ENCODE peak calls at places on chromosomes 12 and 14, in nine cellular contexts. One of them, this sample, is unnamed.

GRCh38 chr12:79634957-79635471 is 55.8 kb downstream of the PAWR start:
- DNase-seq in CD8-positive, alpha-beta memory T cell: no peak
- DNase-seq in retina: no peak
- DNase-seq in T-helper 1 cell: no peak
- DNase-seq in stimulated activated CD4-positive, alpha-beta T cell treated with anti-CD3 and anti-CD28 coated beads, Interleukin-1b, Interleukin-23, amount 100 ng/mL, for 24 hours: no peak
- DNase-seq in A549: no peak
- DNase-seq in right atrium auricular region: no peak
- DNase-seq in NCI-H1105 treated with DMSO at 0.1 percent for 48 hours: no peak
- DNase-seq in heart left ventricle: no peak
- DNase-seq in this sample: no peak

GRCh38 chr12:81683881-81684280 is 75.3 kb downstream of the PPFIA2 start:
- DNase-seq in retina: no peak
- DNase-seq in NCI-H1105 treated with DMSO at 0.1 percent for 48 hours: peak; percentile 30
- DNase-seq in A549: no peak
- DNase-seq in CD8-positive, alpha-beta memory T cell: no peak
- DNase-seq in right atrium auricular region: no peak
- DNase-seq in heart left ventricle: no peak
- DNase-seq in T-helper 1 cell: no peak
- DNase-seq in stimulated activated CD4-positive, alpha-beta T cell treated with anti-CD3 and anti-CD28 coated beads, Interleukin-1b, Interleukin-23, amount 100 ng/mL, for 24 hours: no peak
- DNase-seq in this sample: no peak

GRCh38 chr12:109951751-109952150 is 44.4 kb downstream of the GIT2 start:
- DNase-seq in stimulated activated CD4-positive, alpha-beta T cell treated with anti-CD3 and anti-CD28 coated beads, Interleukin-1b, Interleukin-23, amount 100 ng/mL, for 24 hours: no peak
- DNase-seq in NCI-H1105 treated with DMSO at 0.1 percent for 48 hours: peak; percentile 9
- DNase-seq in retina: no peak
- DNase-seq in T-helper 1 cell: no peak
- DNase-seq in CD8-positive, alpha-beta memory T cell: no peak
- DNase-seq in A549: no peak
- DNase-seq in right atrium auricular region: no peak
- DNase-seq in heart left ventricle: peak; percentile 68
- DNase-seq in this sample: no peak

GRCh38 chr12:110109037-110109836 is 14.9 kb upstream of the IFT81 start:
- DNase-seq in stimulated activated CD4-positive, alpha-beta T cell treated with anti-CD3 and anti-CD28 coated beads, Interleukin-1b, Interleukin-23, amount 100 ng/mL, for 24 hours: no peak
- DNase-seq in A549: peak; percentile 100
- DNase-seq in CD8-positive, alpha-beta memory T cell: no peak
- DNase-seq in retina: no peak
- DNase-seq in right atrium auricular region: peak; percentile 95
- DNase-seq in NCI-H1105 treated with DMSO at 0.1 percent for 48 hours: no peak
- DNase-seq in heart left ventricle: peak; percentile 74
- DNase-seq in T-helper 1 cell: no peak
- DNase-seq in this sample: peak; percentile 44

GRCh38 chr12:43285248-43285647 is 266.8 kb downstream of the ADAMTS20 start:
- DNase-seq in right atrium auricular region: no peak
- DNase-seq in CD8-positive, alpha-beta memory T cell: no peak
- DNase-seq in stimulated activated CD4-positive, alpha-beta T cell treated with anti-CD3 and anti-CD28 coated beads, Interleukin-1b, Interleukin-23, amount 100 ng/mL, for 24 hours: no peak
- DNase-seq in heart left ventricle: no peak
- DNase-seq in NCI-H1105 treated with DMSO at 0.1 percent for 48 hours: no peak
- DNase-seq in T-helper 1 cell: no peak
- DNase-seq in retina: no peak
- DNase-seq in A549: no peak
- DNase-seq in this sample: no peak

GRCh38 chr12:30026621-30027234 is 243.0 kb upstream of the TMTC1 start:
- DNase-seq in stimulated activated CD4-positive, alpha-beta T cell treated with anti-CD3 and anti-CD28 coated beads, Interleukin-1b, Interleukin-23, amount 100 ng/mL, for 24 hours: no peak
- DNase-seq in CD8-positive, alpha-beta memory T cell: no peak
- DNase-seq in heart left ventricle: no peak
- DNase-seq in A549: no peak
- DNase-seq in right atrium auricular region: no peak
- DNase-seq in T-helper 1 cell: no peak
- DNase-seq in NCI-H1105 treated with DMSO at 0.1 percent for 48 hours: no peak
- DNase-seq in retina: no peak
- DNase-seq in this sample: no peak

GRCh38 chr14:76326918-76327689 is 48.8 kb upstream of the ESRRB start:
- DNase-seq in heart left ventricle: no peak
- DNase-seq in retina: no peak
- DNase-seq in T-helper 1 cell: no peak
- DNase-seq in A549: no peak
- DNase-seq in CD8-positive, alpha-beta memory T cell: no peak
- DNase-seq in stimulated activated CD4-positive, alpha-beta T cell treated with anti-CD3 and anti-CD28 coated beads, Interleukin-1b, Interleukin-23, amount 100 ng/mL, for 24 hours: no peak
- DNase-seq in NCI-H1105 treated with DMSO at 0.1 percent for 48 hours: no peak
- DNase-seq in right atrium auricular region: no peak
- DNase-seq in this sample: no peak

GRCh38 chr14:53764846-53765245 is 191.8 kb downstream of the BMP4 start:
- DNase-seq in T-helper 1 cell: no peak
- DNase-seq in retina: no peak
- DNase-seq in heart left ventricle: no peak
- DNase-seq in stimulated activated CD4-positive, alpha-beta T cell treated with anti-CD3 and anti-CD28 coated beads, Interleukin-1b, Interleukin-23, amount 100 ng/mL, for 24 hours: no peak
- DNase-seq in A549: no peak
- DNase-seq in right atrium auricular region: no peak
- DNase-seq in NCI-H1105 treated with DMSO at 0.1 percent for 48 hours: no peak
- DNase-seq in CD8-positive, alpha-beta memory T cell: no peak
- DNase-seq in this sample: no peak

GRCh38 chr12:80559766-80560165 is 115.7 kb downstream of the PTPRQ start:
- DNase-seq in A549: no peak
- DNase-seq in T-helper 1 cell: no peak
- DNase-seq in heart left ventricle: no peak
- DNase-seq in stimulated activated CD4-positive, alpha-beta T cell treated with anti-CD3 and anti-CD28 coated beads, Interleukin-1b, Interleukin-23, amount 100 ng/mL, for 24 hours: no peak
- DNase-seq in right atrium auricular region: no peak
- DNase-seq in retina: no peak
- DNase-seq in CD8-positive, alpha-beta memory T cell: no peak
- DNase-seq in NCI-H1105 treated with DMSO at 0.1 percent for 48 hours: no peak
- DNase-seq in this sample: no peak

GRCh38 chr12:117321572-117321971 is 39.9 kb downstream of the NOS1 start:
- DNase-seq in heart left ventricle: no peak
- DNase-seq in right atrium auricular region: no peak
- DNase-seq in NCI-H1105 treated with DMSO at 0.1 percent for 48 hours: no peak
- DNase-seq in T-helper 1 cell: no peak
- DNase-seq in A549: no peak
- DNase-seq in retina: no peak
- DNase-seq in CD8-positive, alpha-beta memory T cell: no peak
- DNase-seq in stimulated activated CD4-positive, alpha-beta T cell treated with anti-CD3 and anti-CD28 coated beads, Interleukin-1b, Interleukin-23, amount 100 ng/mL, for 24 hours: no peak
- DNase-seq in this sample: no peak

GRCh38 chr14:54646576-54647130 is 79.7 kb downstream of the SAMD4A start:
- DNase-seq in right atrium auricular region: no peak
- DNase-seq in NCI-H1105 treated with DMSO at 0.1 percent for 48 hours: no peak
- DNase-seq in heart left ventricle: no peak
- DNase-seq in CD8-positive, alpha-beta memory T cell: no peak
- DNase-seq in A549: no peak
- DNase-seq in retina: no peak
- DNase-seq in T-helper 1 cell: no peak
- DNase-seq in stimulated activated CD4-positive, alpha-beta T cell treated with anti-CD3 and anti-CD28 coated beads, Interleukin-1b, Interleukin-23, amount 100 ng/mL, for 24 hours: no peak
- DNase-seq in this sample: no peak

GRCh38 chr12:6532927-6533652 is 1.2 kb upstream of the GAPDH start:
- DNase-seq in A549: peak; percentile 86
- DNase-seq in retina: no peak
- DNase-seq in right atrium auricular region: peak; percentile 79
- DNase-seq in CD8-positive, alpha-beta memory T cell: no peak
- DNase-seq in heart left ventricle: peak; percentile 86
- DNase-seq in NCI-H1105 treated with DMSO at 0.1 percent for 48 hours: peak; percentile 64
- DNase-seq in stimulated activated CD4-positive, alpha-beta T cell treated with anti-CD3 and anti-CD28 coated beads, Interleukin-1b, Interleukin-23, amount 100 ng/mL, for 24 hours: no peak
- DNase-seq in T-helper 1 cell: no peak
- DNase-seq in this sample: peak; percentile 78

GRCh38 chr14:65229431-65230286 is 127.3 kb upstream of the MAX start:
- DNase-seq in retina: peak; percentile 57
- DNase-seq in NCI-H1105 treated with DMSO at 0.1 percent for 48 hours: peak; percentile 89
- DNase-seq in A549: no peak
- DNase-seq in T-helper 1 cell: no peak
- DNase-seq in heart left ventricle: peak; percentile 72
- DNase-seq in CD8-positive, alpha-beta memory T cell: peak; percentile 39
- DNase-seq in stimulated activated CD4-positive, alpha-beta T cell treated with anti-CD3 and anti-CD28 coated beads, Interleukin-1b, Interleukin-23, amount 100 ng/mL, for 24 hours: no peak
- DNase-seq in right atrium auricular region: no peak
- DNase-seq in this sample: peak; percentile 47

GRCh38 chr14:75202671-75203070 is 26.3 kb upstream of the TMED10 start:
- DNase-seq in A549: no peak
- DNase-seq in T-helper 1 cell: no peak
- DNase-seq in CD8-positive, alpha-beta memory T cell: no peak
- DNase-seq in retina: no peak
- DNase-seq in stimulated activated CD4-positive, alpha-beta T cell treated with anti-CD3 and anti-CD28 coated beads, Interleukin-1b, Interleukin-23, amount 100 ng/mL, for 24 hours: no peak
- DNase-seq in heart left ventricle: no peak
- DNase-seq in right atrium auricular region: no peak
- DNase-seq in NCI-H1105 treated with DMSO at 0.1 percent for 48 hours: no peak
- DNase-seq in this sample: no peak

GRCh38 chr12:13405961-13406703 is 209.6 kb downstream of the EMP1 start:
- DNase-seq in NCI-H1105 treated with DMSO at 0.1 percent for 48 hours: no peak
- DNase-seq in stimulated activated CD4-positive, alpha-beta T cell treated with anti-CD3 and anti-CD28 coated beads, Interleukin-1b, Interleukin-23, amount 100 ng/mL, for 24 hours: no peak
- DNase-seq in CD8-positive, alpha-beta memory T cell: no peak
- DNase-seq in heart left ventricle: no peak
- DNase-seq in retina: no peak
- DNase-seq in T-helper 1 cell: no peak
- DNase-seq in A549: no peak
- DNase-seq in right atrium auricular region: no peak
- DNase-seq in this sample: no peak

GRCh38 chr14:96354246-96354645 is 8.9 kb downstream of the ATG2B start:
- DNase-seq in right atrium auricular region: no peak
- DNase-seq in A549: no peak
- DNase-seq in retina: no peak
- DNase-seq in NCI-H1105 treated with DMSO at 0.1 percent for 48 hours: no peak
- DNase-seq in CD8-positive, alpha-beta memory T cell: no peak
- DNase-seq in heart left ventricle: no peak
- DNase-seq in T-helper 1 cell: no peak
- DNase-seq in stimulated activated CD4-positive, alpha-beta T cell treated with anti-CD3 and anti-CD28 coated beads, Interleukin-1b, Interleukin-23, amount 100 ng/mL, for 24 hours: no peak
- DNase-seq in this sample: no peak

GRCh38 chr14:104116544-104117340 is 21.6 kb upstream of the KIF26A start:
- DNase-seq in stimulated activated CD4-positive, alpha-beta T cell treated with anti-CD3 and anti-CD28 coated beads, Interleukin-1b, Interleukin-23, amount 100 ng/mL, for 24 hours: no peak
- DNase-seq in retina: no peak
- DNase-seq in NCI-H1105 treated with DMSO at 0.1 percent for 48 hours: no peak
- DNase-seq in A549: no peak
- DNase-seq in CD8-positive, alpha-beta memory T cell: no peak
- DNase-seq in right atrium auricular region: no peak
- DNase-seq in T-helper 1 cell: peak; percentile 12
- DNase-seq in heart left ventricle: peak; percentile 57
- DNase-seq in this sample: peak; percentile 75

GRCh38 chr12:52871291-52871961 is 22.6 kb upstream of the KRT78 start:
- DNase-seq in A549: peak; percentile 95
- DNase-seq in right atrium auricular region: peak; percentile 72
- DNase-seq in heart left ventricle: no peak
- DNase-seq in CD8-positive, alpha-beta memory T cell: no peak
- DNase-seq in retina: no peak
- DNase-seq in NCI-H1105 treated with DMSO at 0.1 percent for 48 hours: no peak
- DNase-seq in T-helper 1 cell: no peak
- DNase-seq in stimulated activated CD4-positive, alpha-beta T cell treated with anti-CD3 and anti-CD28 coated beads, Interleukin-1b, Interleukin-23, amount 100 ng/mL, for 24 hours: no peak
- DNase-seq in this sample: no peak

GRCh38 chr14:94282991-94283723 is 9.9 kb downstream of the SERPINA10 start:
- DNase-seq in A549: no peak
- DNase-seq in T-helper 1 cell: no peak
- DNase-seq in retina: no peak
- DNase-seq in NCI-H1105 treated with DMSO at 0.1 percent for 48 hours: no peak
- DNase-seq in CD8-positive, alpha-beta memory T cell: no peak
- DNase-seq in stimulated activated CD4-positive, alpha-beta T cell treated with anti-CD3 and anti-CD28 coated beads, Interleukin-1b, Interleukin-23, amount 100 ng/mL, for 24 hours: no peak
- DNase-seq in right atrium auricular region: no peak
- DNase-seq in heart left ventricle: no peak
- DNase-seq in this sample: no peak

GRCh38 chr12:82852529-82852928 is 165.8 kb downstream of the TMTC2 start:
- DNase-seq in retina: no peak
- DNase-seq in right atrium auricular region: no peak
- DNase-seq in T-helper 1 cell: no peak
- DNase-seq in A549: no peak
- DNase-seq in CD8-positive, alpha-beta memory T cell: no peak
- DNase-seq in heart left ventricle: no peak
- DNase-seq in stimulated activated CD4-positive, alpha-beta T cell treated with anti-CD3 and anti-CD28 coated beads, Interleukin-1b, Interleukin-23, amount 100 ng/mL, for 24 hours: no peak
- DNase-seq in NCI-H1105 treated with DMSO at 0.1 percent for 48 hours: no peak
- DNase-seq in this sample: no peak

GRCh38 chr14:69657961-69658360 is 46.6 kb downstream of the SUSD6 start:
- DNase-seq in heart left ventricle: no peak
- DNase-seq in CD8-positive, alpha-beta memory T cell: no peak
- DNase-seq in NCI-H1105 treated with DMSO at 0.1 percent for 48 hours: no peak
- DNase-seq in T-helper 1 cell: no peak
- DNase-seq in stimulated activated CD4-positive, alpha-beta T cell treated with anti-CD3 and anti-CD28 coated beads, Interleukin-1b, Interleukin-23, amount 100 ng/mL, for 24 hours: no peak
- DNase-seq in right atrium auricular region: no peak
- DNase-seq in A549: no peak
- DNase-seq in retina: no peak
- DNase-seq in this sample: no peak

GRCh38 chr14:22597265-22597664 is 835 bp upstream of the ABHD4 start:
- DNase-seq in A549: no peak
- DNase-seq in stimulated activated CD4-positive, alpha-beta T cell treated with anti-CD3 and anti-CD28 coated beads, Interleukin-1b, Interleukin-23, amount 100 ng/mL, for 24 hours: no peak
- DNase-seq in T-helper 1 cell: no peak
- DNase-seq in heart left ventricle: no peak
- DNase-seq in retina: no peak
- DNase-seq in right atrium auricular region: no peak
- DNase-seq in CD8-positive, alpha-beta memory T cell: no peak
- DNase-seq in NCI-H1105 treated with DMSO at 0.1 percent for 48 hours: no peak
- DNase-seq in this sample: no peak

GRCh38 chr14:54420478-54421116 is 20.6 kb downstream of the CNIH1 start:
- DNase-seq in right atrium auricular region: no peak
- DNase-seq in CD8-positive, alpha-beta memory T cell: no peak
- DNase-seq in T-helper 1 cell: no peak
- DNase-seq in heart left ventricle: no peak
- DNase-seq in retina: no peak
- DNase-seq in stimulated activated CD4-positive, alpha-beta T cell treated with anti-CD3 and anti-CD28 coated beads, Interleukin-1b, Interleukin-23, amount 100 ng/mL, for 24 hours: no peak
- DNase-seq in A549: peak; percentile 53
- DNase-seq in NCI-H1105 treated with DMSO at 0.1 percent for 48 hours: no peak
- DNase-seq in this sample: no peak

GRCh38 chr12:88418856-88419497 is 161.3 kb downstream of the KITLG start:
- DNase-seq in stimulated activated CD4-positive, alpha-beta T cell treated with anti-CD3 and anti-CD28 coated beads, Interleukin-1b, Interleukin-23, amount 100 ng/mL, for 24 hours: no peak
- DNase-seq in T-helper 1 cell: no peak
- DNase-seq in CD8-positive, alpha-beta memory T cell: no peak
- DNase-seq in heart left ventricle: no peak
- DNase-seq in A549: no peak
- DNase-seq in right atrium auricular region: no peak
- DNase-seq in retina: no peak
- DNase-seq in NCI-H1105 treated with DMSO at 0.1 percent for 48 hours: no peak
- DNase-seq in this sample: no peak

GRCh38 chr14:39266589-39266870 is 32.8 kb downstream of the MIA2 start:
- DNase-seq in stimulated activated CD4-positive, alpha-beta T cell treated with anti-CD3 and anti-CD28 coated beads, Interleukin-1b, Interleukin-23, amount 100 ng/mL, for 24 hours: peak; percentile 12
- DNase-seq in NCI-H1105 treated with DMSO at 0.1 percent for 48 hours: peak; percentile 71
- DNase-seq in CD8-positive, alpha-beta memory T cell: no peak
- DNase-seq in right atrium auricular region: no peak
- DNase-seq in A549: peak; percentile 70
- DNase-seq in retina: no peak
- DNase-seq in T-helper 1 cell: no peak
- DNase-seq in heart left ventricle: no peak
- DNase-seq in this sample: peak; percentile 73

GRCh38 chr14:39175445-39176262 is 600 bp downstream of the PNN start:
- DNase-seq in CD8-positive, alpha-beta memory T cell: no peak
- DNase-seq in retina: peak; percentile 93
- DNase-seq in NCI-H1105 treated with DMSO at 0.1 percent for 48 hours: peak; percentile 50
- DNase-seq in right atrium auricular region: no peak
- DNase-seq in A549: no peak
- DNase-seq in T-helper 1 cell: no peak
- DNase-seq in heart left ventricle: peak; percentile 73
- DNase-seq in stimulated activated CD4-positive, alpha-beta T cell treated with anti-CD3 and anti-CD28 coated beads, Interleukin-1b, Interleukin-23, amount 100 ng/mL, for 24 hours: no peak
- DNase-seq in this sample: no peak

GRCh38 chr14:70635971-70636595 is 5.6 kb upstream of the TTC9 start:
- DNase-seq in A549: peak; percentile 29
- DNase-seq in T-helper 1 cell: no peak
- DNase-seq in right atrium auricular region: no peak
- DNase-seq in heart left ventricle: no peak
- DNase-seq in NCI-H1105 treated with DMSO at 0.1 percent for 48 hours: no peak
- DNase-seq in retina: no peak
- DNase-seq in stimulated activated CD4-positive, alpha-beta T cell treated with anti-CD3 and anti-CD28 coated beads, Interleukin-1b, Interleukin-23, amount 100 ng/mL, for 24 hours: no peak
- DNase-seq in CD8-positive, alpha-beta memory T cell: no peak
- DNase-seq in this sample: no peak

GRCh38 chr14:65462411-65462810 is 49.9 kb downstream of the FUT8 start:
- DNase-seq in right atrium auricular region: no peak
- DNase-seq in CD8-positive, alpha-beta memory T cell: no peak
- DNase-seq in NCI-H1105 treated with DMSO at 0.1 percent for 48 hours: no peak
- DNase-seq in A549: no peak
- DNase-seq in stimulated activated CD4-positive, alpha-beta T cell treated with anti-CD3 and anti-CD28 coated beads, Interleukin-1b, Interleukin-23, amount 100 ng/mL, for 24 hours: no peak
- DNase-seq in T-helper 1 cell: no peak
- DNase-seq in retina: no peak
- DNase-seq in heart left ventricle: no peak
- DNase-seq in this sample: no peak

GRCh38 chr14:92850492-92850891 is 56.4 kb downstream of the GOLGA5 start:
- DNase-seq in A549: no peak
- DNase-seq in right atrium auricular region: no peak
- DNase-seq in T-helper 1 cell: no peak
- DNase-seq in stimulated activated CD4-positive, alpha-beta T cell treated with anti-CD3 and anti-CD28 coated beads, Interleukin-1b, Interleukin-23, amount 100 ng/mL, for 24 hours: no peak
- DNase-seq in heart left ventricle: no peak
- DNase-seq in NCI-H1105 treated with DMSO at 0.1 percent for 48 hours: no peak
- DNase-seq in CD8-positive, alpha-beta memory T cell: no peak
- DNase-seq in retina: no peak
- DNase-seq in this sample: no peak

This sample was measured in mesothelial cell of epicardium.